ENCODE peak calls at places on chromosome 3, in four cellular contexts. A, C, I and N are unnamed samples.

GRCh38 chr3:134803051-134803505 is 8.0 kb downstream of the EPHB1 start:
- DNase-seq in A (no peak), C (no peak), I (no peak), N (no peak)

GRCh38 chr3:12393894-12394293 is 90.4 kb upstream of the TSEN2 start:
- DNase-seq in I (peak; percentile 62), A (no peak), C (peak; percentile 11), N (peak; percentile 89)

GRCh38 chr3:66490214-66490613 is 10.6 kb downstream of the LRIG1 start:
- DNase-seq in C (no peak), I (no peak), A (no peak), N (no peak)

GRCh38 chr3:99843590-99844260 is 26.1 kb downstream of the CMSS1 start:
- DNase-seq in I (peak; percentile 37), C (no peak), A (no peak), N (peak; percentile 44)

GRCh38 chr3:193140381-193140780 is 100.6 kb upstream of the PLAAT1 start:
- DNase-seq in A (no peak), C (no peak), I (peak; percentile 68), N (no peak)

GRCh38 chr3:52406791-52407510 is 38.0 kb downstream of the SEMA3G start:
- DNase-seq in A (no peak), C (no peak), I (no peak), N (no peak)

GRCh38 chr3:181610973-181611265 is 100.8 kb upstream of the SOX2 start:
- DNase-seq in A (no peak), I (no peak), C (no peak), N (no peak)

GRCh38 chr3:85554153-85554552 is 595.4 kb downstream of the CADM2 start:
- DNase-seq in I (no peak), C (no peak), A (no peak), N (no peak)

GRCh38 chr3:66962624-66963023 is 35.5 kb upstream of the KBTBD8 start:
- DNase-seq in I (no peak), C (peak; percentile 19), A (no peak), N (no peak)

GRCh38 chr3:150223090-150223489 is 185.0 kb upstream of the TSC22D2 start:
- DNase-seq in I (no peak), C (no peak), A (no peak), N (peak; percentile 51)

GRCh38 chr3:162021206-162021605 is 524.6 kb downstream of the OTOL1 start:
- DNase-seq in I (no peak), C (no peak), A (no peak), N (no peak)

GRCh38 chr3:50584391-50584790 is 15.1 kb downstream of the HEMK1 start:
- DNase-seq in I (no peak), A (no peak), C (no peak), N (no peak)

GRCh38 chr3:73604491-73604890 is 20.2 kb downstream of the PDZRN3 start:
- DNase-seq in A (no peak), I (peak; percentile 66), C (no peak), N (no peak)
- H3K4me3 ChIP-seq in A (no peak overlapping the region), I (no peak overlapping the region), C (no peak overlapping the region), N (no peak overlapping the region)

GRCh38 chr3:27826448-27826847 is 104.3 kb upstream of the EOMES start:
- DNase-seq in I (no peak), C (no peak), A (no peak), N (no peak)

GRCh38 chr3:27824312-27825200 is 102.4 kb upstream of the EOMES start:
- DNase-seq in I (no peak), C (no peak), A (no peak), N (no peak)

GRCh38 chr3:27827041-27827440 is 104.9 kb upstream of the EOMES start:
- DNase-seq in C (no peak), I (no peak), A (no peak), N (no peak)
- TF ChIP-seq CTCF in C (no peak), I (no peak), A (no peak), N (no peak)

GRCh38 chr3:10321630-10322354 is 880 bp upstream of the SEC13 start:
- DNase-seq in A (no peak), I (no peak), C (no peak), N (no peak)
- H3K4me3 ChIP-seq in A (no peak overlapping the region), I (no peak overlapping the region), C (no peak overlapping the region), N (no peak overlapping the region)

GRCh38 chr3:81173514-81173913 is 587.9 kb downstream of the GBE1 start:
- DNase-seq in C (peak; percentile 8), A (no peak), I (no peak), N (no peak)
- TF ChIP-seq CTCF in C (peak; percentile 27), A (no peak), I (peak; percentile 20), N (no peak)

GRCh38 chr3:194447161-194447560 is 39.6 kb downstream of the ATP13A3 start:
- DNase-seq in C (peak; percentile 46), I (no peak), A (no peak), N (no peak)
- H3K4me3 ChIP-seq in C (no peak overlapping the region), I (no peak overlapping the region), A (no peak overlapping the region), N (no peak overlapping the region)

GRCh38 chr3:159266779-159267178 is 464.9 kb downstream of the MFSD1 start:
- DNase-seq in I (peak; percentile 34), C (peak; percentile 58), A (no peak), N (no peak)

GRCh38 chr3:159260049-159260662 is 458.3 kb downstream of the MFSD1 start:
- DNase-seq in I (peak; percentile 70), A (no peak), C (peak; percentile 82), N (peak; percentile 61)

GRCh38 chr3:159265705-159266104 is 463.9 kb downstream of the MFSD1 start:
- DNase-seq in A (no peak), I (no peak), C (no peak), N (no peak)

DNA sequence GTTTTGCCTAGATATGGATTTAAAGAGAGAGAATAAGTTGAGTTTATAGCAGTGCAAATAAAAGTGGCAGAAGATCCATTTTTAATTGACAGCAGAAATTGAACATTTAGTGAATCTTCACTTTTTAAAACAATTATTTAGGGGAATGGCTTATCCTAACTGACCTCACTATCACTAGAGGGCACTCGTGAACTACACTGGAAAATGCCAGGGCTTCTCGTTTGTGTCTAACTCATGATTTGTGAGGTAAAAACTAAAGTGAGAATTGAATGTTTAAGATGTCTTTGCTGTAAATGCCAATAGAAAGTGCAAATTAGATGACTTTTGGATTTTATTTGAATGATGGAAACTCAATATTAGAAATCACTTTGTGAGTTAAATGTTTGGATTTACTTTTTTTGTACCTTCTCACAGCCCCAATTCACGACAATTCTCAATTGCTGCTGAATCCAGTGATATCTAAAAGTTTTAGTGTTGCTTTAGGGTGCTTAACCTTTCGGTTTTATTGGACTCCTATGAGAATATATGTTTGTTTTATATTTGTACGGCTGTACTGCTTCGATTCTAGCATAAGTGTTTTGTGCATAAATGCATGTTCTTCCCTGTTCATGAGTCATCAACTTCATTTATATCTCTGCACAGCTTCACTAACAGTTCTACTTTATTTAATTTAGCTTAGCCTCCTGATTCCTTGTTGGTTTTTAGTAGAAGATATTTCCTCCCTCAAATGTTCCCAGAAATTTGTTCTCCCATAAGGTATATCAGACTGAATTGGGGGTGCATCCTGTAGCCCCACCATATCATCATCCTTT is 462.1 kb downstream of the MFSD1 start:
- DNase-seq in I (peak; percentile 52), A (no peak), C (peak; percentile 69), N (no peak)
- TF ChIP-seq CTCF in I (peak; percentile 75), A (no peak), C (peak; percentile 79), N (peak; percentile 84)

DNA sequence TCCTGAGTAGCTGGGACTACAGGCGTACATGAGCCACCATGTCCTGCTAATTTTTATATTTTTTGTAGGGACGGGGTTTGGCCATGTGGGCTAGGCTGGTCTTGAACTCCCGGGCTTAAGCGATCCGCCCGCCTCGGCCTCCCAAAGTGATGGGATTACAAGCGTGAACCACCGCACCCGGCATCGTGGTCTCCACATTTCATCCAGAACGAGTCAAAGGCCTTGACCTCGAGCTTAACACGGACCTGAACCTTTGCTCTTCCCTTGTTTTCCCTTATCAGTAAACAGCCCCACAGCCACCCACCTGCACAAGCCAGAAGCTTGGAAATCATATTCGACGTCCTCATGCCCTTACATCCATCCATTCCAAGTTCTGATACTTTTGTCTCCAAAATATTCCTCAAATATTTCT is 1.3 kb upstream of the PTPN23 start:
- DNase-seq in A (no peak), I (no peak), C (no peak), N (no peak)
- H3K4me3 ChIP-seq in A (peak overlapping the region; percentile 59), I (peak overlapping the region; percentile 91), C (peak overlapping the region; percentile 31), N (peak overlapping the region; percentile 96)

GRCh38 chr3:124133366-124133940 is 141.5 kb upstream of the ROPN1 start:
- DNase-seq in C (no peak), A (no peak), I (no peak), N (no peak)
- TF ChIP-seq CTCF in C (no peak), A (no peak), I (no peak), N (no peak)

DNA sequence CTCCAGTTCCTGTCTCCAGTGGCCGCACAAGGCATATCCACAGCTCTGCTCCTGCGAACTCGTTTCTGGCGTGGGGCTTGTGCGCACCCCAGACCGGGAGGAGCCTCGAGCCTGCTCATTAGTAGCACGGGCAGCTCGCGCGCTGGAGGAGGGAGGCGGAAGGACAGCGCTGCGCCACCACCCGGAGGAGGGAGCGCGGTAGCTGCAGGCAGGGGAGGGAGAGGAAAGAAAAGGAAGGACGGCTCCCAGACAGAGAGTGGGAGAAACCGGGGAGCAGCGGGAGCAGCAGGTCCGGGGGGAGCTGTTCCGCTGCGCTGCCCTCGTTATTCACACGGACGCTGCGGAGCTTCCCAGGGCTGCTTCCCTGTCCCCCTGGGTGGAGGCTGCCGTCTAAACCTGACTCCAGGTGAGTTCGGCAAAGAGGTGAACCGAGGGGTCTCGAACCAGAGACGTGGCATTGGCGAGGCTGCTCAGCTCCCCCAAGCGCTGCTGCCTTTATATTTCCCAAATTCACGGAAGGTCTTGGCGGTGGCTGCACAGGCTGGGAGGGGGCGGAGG is 121.3 kb upstream of the ZNF717 start:
- DNase-seq in A (no peak), C (peak; percentile 78), I (peak; percentile 68), N (peak; percentile 73)
- H3K4me3 ChIP-seq in A (no peak overlapping the region), C (peak overlapping the region; percentile 31), I (peak overlapping the region; percentile 68), N (no peak overlapping the region)